ENCODE peak calls at places on chromosome 3, in five cellular contexts. I is lower lobe of right lung, T is heart left ventricle, E is upper lobe of left lung, B is type B pancreatic cell. H is an unnamed sample.

GRCh38 chr3:195709676-195710085 is 11.1 kb upstream of the MUC20 start:
- DNase-seq in I (no peak), T (no peak), E (no peak), B (no peak), H (no peak)

GRCh38 chr3:109532257-109533216 is 195.2 kb upstream of the DPPA4 start:
- DNase-seq in I (no peak), T (no peak), E (no peak), B (no peak), H (no peak)

GRCh38 chr3:102083469-102083868 is 234.2 kb downstream of the NFKBIZ start:
- DNase-seq in I (no peak), T (no peak), E (no peak), B (no peak), H (no peak)

GRCh38 chr3:72953325-72953956 is 43.2 kb upstream of the PPP4R2 start:
- DNase-seq in I (no peak), T (no peak), E (no peak), B (no peak), H (no peak)

GRCh38 chr3:146313411-146314111 is 62.7 kb upstream of the PLSCR4 start:
- DNase-seq in I (no peak), T (no peak), E (no peak), B (no peak), H (no peak)

GRCh38 chr3:138230525-138230924 is 43.4 kb downstream of the ARMC8 start:
- DNase-seq in I (no peak), T (no peak), E (no peak), B (no peak), H (no peak)

GRCh38 chr3:143849854-143850549 is 1.7 kb upstream of the SLC9A9 start:
- DNase-seq in I (no peak), T (no peak), E (no peak), B (no peak), H (no peak)

GRCh38 chr3:178320481-178321352 is 215.5 kb upstream of the KCNMB2 start:
- DNase-seq in I (no peak), T (peak; percentile 47), E (no peak), B (no peak), H (no peak)

GRCh38 chr3:156792945-156793344 is 33.2 kb upstream of the LEKR1 start:
- DNase-seq in I (no peak), T (no peak), E (no peak), B (no peak), H (no peak)

GRCh38 chr3:127781411-127782001 is 40.8 kb downstream of the MGLL start:
- DNase-seq in I (no peak), T (peak; percentile 74), E (no peak), B (no peak), H (no peak)

GRCh38 chr3:48445277-48445882 is 1.2 kb upstream of the ATRIP start:
- DNase-seq in I (no peak), T (no peak), E (no peak), B (no peak), H (no peak)

GRCh38 chr3:128487813-128488635 is 5.0 kb downstream of the GATA2 start:
- DNase-seq in I (peak; percentile 77), T (peak; percentile 92), E (peak; percentile 94), B (no peak), H (no peak)

GRCh38 chr3:151146071-151146730 is 56.8 kb downstream of the GPR171 start:
- DNase-seq in I (peak; percentile 66), T (peak; percentile 70), E (no peak), B (no peak), H (peak; percentile 26)

GRCh38 chr3:70618151-70618550 is 305.7 kb upstream of the MDFIC2 start:
- DNase-seq in I (no peak), T (no peak), E (no peak), B (no peak), H (no peak)

GRCh38 chr3:192819001-192819569 is 91.7 kb upstream of the FGF12 start:
- DNase-seq in I (no peak), T (no peak), E (no peak), B (no peak), H (no peak)

GRCh38 chr3:140384876-140385275 is 293.0 kb upstream of the TRIM42 start:
- DNase-seq in I (no peak), T (no peak), E (no peak), B (no peak), H (no peak)

DNA sequence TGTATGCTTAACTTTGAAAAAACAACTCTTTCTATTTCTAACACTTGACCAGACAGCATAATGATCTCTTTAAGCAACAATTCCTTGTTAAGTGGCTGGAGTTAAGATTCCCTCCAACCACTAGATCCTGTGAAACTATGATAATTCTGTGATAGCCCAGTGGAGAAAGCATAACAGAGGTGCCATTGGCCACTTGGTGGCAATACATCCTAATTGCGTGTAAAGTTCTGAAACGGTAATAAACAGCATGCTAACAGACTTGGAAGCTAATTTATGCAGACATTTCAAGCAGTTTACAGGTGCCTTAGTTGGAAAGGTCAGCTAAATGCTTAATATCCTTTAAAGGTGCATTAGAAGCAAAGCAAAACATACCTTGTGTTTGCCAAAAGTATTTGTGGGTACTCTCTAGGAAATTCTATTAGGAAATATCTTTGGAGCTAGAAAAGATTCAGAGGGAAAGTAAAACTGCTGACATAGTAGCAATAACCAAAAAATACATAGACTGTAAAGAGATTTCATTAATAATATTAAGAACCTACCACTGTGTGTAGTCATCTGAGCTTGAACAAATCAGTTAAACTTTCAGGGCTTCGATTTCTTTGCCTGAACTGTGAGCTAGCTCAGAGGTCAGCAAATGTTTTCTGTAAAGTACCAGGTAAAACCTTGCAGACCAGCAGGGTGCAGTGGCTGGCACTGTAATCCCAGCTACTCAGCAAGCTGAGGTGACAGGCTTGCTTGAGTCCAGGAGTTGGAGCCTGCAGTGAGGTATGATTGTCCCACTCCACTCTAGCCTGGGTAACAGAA is 19.0 kb upstream of the CSTA start:
- DNase-seq in I (no peak), T (no peak), E (no peak), B (no peak), H (no peak)
- TF ChIP-seq CTCF in I (peak; percentile 6), T (no peak), E (no peak), B (no peak), H (no peak)

GRCh38 chr3:106120334-106120733 is 251.5 kb upstream of the CBLB start:
- DNase-seq in I (no peak), T (no peak), E (no peak), B (no peak), H (no peak)

GRCh38 chr3:106121491-106122289 is 252.9 kb upstream of the CBLB start:
- DNase-seq in I (no peak), T (no peak), E (no peak), B (no peak), H (no peak)

GRCh38 chr3:106126836-106127235 is 258.0 kb upstream of the CBLB start:
- DNase-seq in I (no peak), T (no peak), E (no peak), B (no peak), H (no peak)

GRCh38 chr3:106126016-106126525 is 257.3 kb upstream of the CBLB start:
- DNase-seq in I (no peak), T (no peak), E (no peak), B (no peak), H (no peak)

DNA sequence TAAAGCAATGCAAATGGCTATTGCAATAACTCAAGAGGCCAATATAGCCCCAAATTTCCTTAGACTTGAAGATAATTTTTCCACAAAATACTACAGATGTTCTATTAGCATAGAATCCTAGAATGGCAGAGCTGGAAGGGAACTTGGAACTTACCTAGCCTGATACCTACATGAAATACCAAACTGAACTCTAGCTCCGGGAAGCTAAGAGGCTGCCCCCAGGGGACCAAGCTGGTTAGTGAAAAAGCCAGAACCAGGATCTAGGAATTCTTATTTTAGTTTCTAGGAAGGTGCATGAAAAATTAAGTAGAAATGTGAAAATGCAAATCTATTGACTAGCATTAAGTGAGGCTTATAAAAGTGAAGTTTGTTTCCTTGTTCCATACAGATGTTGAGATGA is 256.0 kb upstream of the CBLB start:
- DNase-seq in I (no peak), T (no peak), E (no peak), B (no peak), H (no peak)
- TF ChIP-seq CTCF in I (no peak), T (no peak), E (no peak), B (no peak), H (no peak)

DNA sequence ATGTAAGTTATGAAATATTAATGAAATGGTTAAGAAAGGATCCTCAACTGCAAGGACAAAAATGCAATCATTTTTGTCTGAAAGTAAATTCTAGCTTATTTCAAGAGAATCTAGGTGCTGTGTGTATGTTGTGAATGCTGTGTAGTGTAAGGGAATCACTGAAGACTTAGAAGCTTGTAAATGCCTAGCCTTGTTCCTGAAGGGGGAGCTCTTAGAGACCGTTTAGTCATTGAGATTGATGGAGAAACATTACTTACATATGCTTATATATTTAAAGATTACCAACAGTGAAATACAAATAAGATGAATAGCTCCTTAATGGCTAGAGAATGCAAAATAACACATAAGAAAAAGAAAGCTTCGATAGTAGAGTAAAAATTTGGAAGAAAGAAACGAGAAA is 67.9 kb downstream of the CNTN4 start:
- DNase-seq in I (no peak), T (no peak), E (no peak), B (no peak), H (no peak)
- TF ChIP-seq CTCF in I (no peak), T (no peak), E (no peak), B (peak; percentile 51), H (no peak)

GRCh38 chr3:160653514-160653913 is 23.4 kb upstream of the ARL14 start:
- DNase-seq in I (no peak), T (no peak), E (no peak), B (no peak), H (no peak)
- TF ChIP-seq CTCF in I (no peak), T (no peak), E (no peak), B (no peak), H (no peak)

DNA sequence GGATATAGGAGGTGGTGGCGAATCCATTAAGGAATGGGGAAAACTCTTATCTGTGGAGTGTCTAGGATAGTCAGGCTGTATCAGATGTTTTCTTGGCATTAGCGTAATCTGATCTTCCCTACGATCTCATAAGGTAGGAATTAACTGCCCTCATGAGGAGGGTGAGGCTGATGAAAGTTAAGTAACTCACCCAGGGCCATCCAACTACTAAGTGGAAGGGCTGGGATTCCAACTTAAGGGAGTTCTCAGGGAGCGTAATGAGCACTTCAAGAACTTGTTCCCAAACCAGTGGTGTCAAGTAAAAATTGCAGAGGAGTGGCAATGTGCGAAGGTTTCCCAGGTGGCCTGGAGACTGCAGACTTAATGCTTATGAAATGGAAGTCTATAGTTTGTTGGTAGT is 55.9 kb upstream of the OSBPL11 start:
- DNase-seq in I (no peak), T (no peak), E (no peak), B (no peak), H (no peak)
- TF ChIP-seq CTCF in I (no peak), T (no peak), E (no peak), B (no peak), H (no peak)

H was measured in natural killer cell.